ENCODE peak calls at places on chromosomes 13 and 19, in ten cellular contexts. One of them, this sample, is unnamed. For H3K4me1, the result is how much of the 10 kb centered on the place peaks cover.

GRCh38 chr19:37007587-37008220 is 70.5 kb upstream of the ZNF420 start:
- DNase-seq in GM23248: peak
- DNase-seq in DND-41: no peak
- DNase-seq in CD8-positive, alpha-beta T cell: peak
- DNase-seq in transverse colon: peak
- DNase-seq in heart right ventricle: peak
- DNase-seq in ovary: peak
- DNase-seq in aorta: peak
- DNase-seq in tibial nerve: no peak
- DNase-seq in body of pancreas: peak
- DNase-seq in this sample: peak

GRCh38 chr13:38255600-38255999 is 94.1 kb upstream of the UFM1 start:
- DNase-seq in transverse colon: no peak
- DNase-seq in body of pancreas: no peak
- DNase-seq in CD8-positive, alpha-beta T cell: no peak
- DNase-seq in ovary: no peak
- DNase-seq in GM23248: no peak
- DNase-seq in DND-41: no peak
- DNase-seq in aorta: no peak
- DNase-seq in heart right ventricle: no peak
- DNase-seq in tibial nerve: no peak
- DNase-seq in this sample: no peak

GRCh38 chr13:66565261-66565660 is 664.9 kb downstream of the PCDH9 start:
- DNase-seq in body of pancreas: no peak
- DNase-seq in CD8-positive, alpha-beta T cell: no peak
- DNase-seq in heart right ventricle: no peak
- DNase-seq in DND-41: no peak
- DNase-seq in ovary: no peak
- DNase-seq in tibial nerve: no peak
- DNase-seq in GM23248: no peak
- DNase-seq in aorta: no peak
- DNase-seq in transverse colon: no peak
- DNase-seq in this sample: no peak

GRCh38 chr19:49125025-49125731 is 5.8 kb downstream of the PPFIA3 start:
- DNase-seq in heart right ventricle: no peak
- DNase-seq in body of pancreas: no peak
- DNase-seq in DND-41: no peak
- DNase-seq in aorta: no peak
- DNase-seq in GM23248: no peak
- DNase-seq in transverse colon: peak
- DNase-seq in CD8-positive, alpha-beta T cell: no peak
- DNase-seq in ovary: no peak
- DNase-seq in tibial nerve: no peak
- DNase-seq in this sample: no peak

GRCh38 chr13:108663710-108664109 is 34.3 kb downstream of the MYO16 start:
- DNase-seq in DND-41: no peak
- DNase-seq in ovary: no peak
- DNase-seq in heart right ventricle: no peak
- DNase-seq in tibial nerve: no peak
- DNase-seq in transverse colon: no peak
- DNase-seq in body of pancreas: no peak
- DNase-seq in CD8-positive, alpha-beta T cell: no peak
- DNase-seq in GM23248: no peak
- DNase-seq in aorta: no peak
- DNase-seq in this sample: no peak

GRCh38 chr19:41921280-41922219 is 6.7 kb downstream of the ERFL start:
- DNase-seq in heart right ventricle: no peak
- DNase-seq in ovary: no peak
- DNase-seq in GM23248: no peak
- DNase-seq in body of pancreas: no peak
- DNase-seq in transverse colon: no peak
- DNase-seq in CD8-positive, alpha-beta T cell: no peak
- DNase-seq in tibial nerve: no peak
- DNase-seq in DND-41: no peak
- DNase-seq in aorta: no peak
- DNase-seq in this sample: no peak

GRCh38 chr13:87798536-87798935 is 127.4 kb downstream of the SLITRK5 start:
- DNase-seq in transverse colon: no peak
- DNase-seq in CD8-positive, alpha-beta T cell: no peak
- DNase-seq in aorta: no peak
- DNase-seq in ovary: no peak
- DNase-seq in tibial nerve: no peak
- DNase-seq in body of pancreas: no peak
- DNase-seq in GM23248: no peak
- DNase-seq in heart right ventricle: no peak
- DNase-seq in DND-41: no peak
- DNase-seq in this sample: no peak

GRCh38 chr13:97275265-97275664 is 53.1 kb downstream of the MBNL2 start:
- DNase-seq in CD8-positive, alpha-beta T cell: no peak
- DNase-seq in DND-41: no peak
- DNase-seq in heart right ventricle: peak
- DNase-seq in body of pancreas: no peak
- DNase-seq in ovary: no peak
- DNase-seq in GM23248: peak
- DNase-seq in aorta: no peak
- DNase-seq in tibial nerve: no peak
- DNase-seq in transverse colon: no peak
- DNase-seq in this sample: no peak

GRCh38 chr13:99663185-99663825 is 162.0 kb downstream of the TM9SF2 start:
- DNase-seq in DND-41: no peak
- DNase-seq in transverse colon: no peak
- DNase-seq in tibial nerve: no peak
- DNase-seq in ovary: no peak
- DNase-seq in GM23248: no peak
- DNase-seq in body of pancreas: no peak
- DNase-seq in CD8-positive, alpha-beta T cell: no peak
- DNase-seq in heart right ventricle: no peak
- DNase-seq in aorta: no peak
- DNase-seq in this sample: no peak

GRCh38 chr19:5718579-5719273 is 1.2 kb downstream of the LONP1 start:
- DNase-seq in heart right ventricle: no peak
- DNase-seq in DND-41: peak
- DNase-seq in transverse colon: no peak
- DNase-seq in CD8-positive, alpha-beta T cell: no peak
- DNase-seq in body of pancreas: no peak
- DNase-seq in GM23248: peak
- DNase-seq in ovary: no peak
- DNase-seq in aorta: no peak
- DNase-seq in tibial nerve: no peak
- DNase-seq in this sample: no peak

GRCh38 chr13:44578064-44578394 is 1.9 kb upstream of the TSC22D1 start:
- DNase-seq in transverse colon: no peak
- DNase-seq in ovary: no peak
- DNase-seq in aorta: no peak
- DNase-seq in body of pancreas: no peak
- DNase-seq in GM23248: peak
- DNase-seq in tibial nerve: peak
- DNase-seq in heart right ventricle: no peak
- DNase-seq in CD8-positive, alpha-beta T cell: no peak
- DNase-seq in DND-41: no peak
- DNase-seq in this sample: no peak

GRCh38 chr13:112907916-112908315 is 61.1 kb upstream of the MCF2L start:
- DNase-seq in aorta: no peak
- DNase-seq in GM23248: no peak
- DNase-seq in body of pancreas: no peak
- DNase-seq in ovary: peak
- DNase-seq in transverse colon: no peak
- DNase-seq in tibial nerve: no peak
- DNase-seq in CD8-positive, alpha-beta T cell: no peak
- DNase-seq in heart right ventricle: no peak
- DNase-seq in DND-41: no peak
- DNase-seq in this sample: no peak

GRCh38 chr19:14467816-14468215 is 7.3 kb downstream of the PTGER1 start:
- DNase-seq in body of pancreas: no peak
- DNase-seq in CD8-positive, alpha-beta T cell: no peak
- DNase-seq in transverse colon: no peak
- DNase-seq in aorta: no peak
- DNase-seq in ovary: no peak
- DNase-seq in GM23248: no peak
- DNase-seq in DND-41: no peak
- DNase-seq in tibial nerve: no peak
- DNase-seq in heart right ventricle: no peak
- DNase-seq in this sample: no peak

DNA sequence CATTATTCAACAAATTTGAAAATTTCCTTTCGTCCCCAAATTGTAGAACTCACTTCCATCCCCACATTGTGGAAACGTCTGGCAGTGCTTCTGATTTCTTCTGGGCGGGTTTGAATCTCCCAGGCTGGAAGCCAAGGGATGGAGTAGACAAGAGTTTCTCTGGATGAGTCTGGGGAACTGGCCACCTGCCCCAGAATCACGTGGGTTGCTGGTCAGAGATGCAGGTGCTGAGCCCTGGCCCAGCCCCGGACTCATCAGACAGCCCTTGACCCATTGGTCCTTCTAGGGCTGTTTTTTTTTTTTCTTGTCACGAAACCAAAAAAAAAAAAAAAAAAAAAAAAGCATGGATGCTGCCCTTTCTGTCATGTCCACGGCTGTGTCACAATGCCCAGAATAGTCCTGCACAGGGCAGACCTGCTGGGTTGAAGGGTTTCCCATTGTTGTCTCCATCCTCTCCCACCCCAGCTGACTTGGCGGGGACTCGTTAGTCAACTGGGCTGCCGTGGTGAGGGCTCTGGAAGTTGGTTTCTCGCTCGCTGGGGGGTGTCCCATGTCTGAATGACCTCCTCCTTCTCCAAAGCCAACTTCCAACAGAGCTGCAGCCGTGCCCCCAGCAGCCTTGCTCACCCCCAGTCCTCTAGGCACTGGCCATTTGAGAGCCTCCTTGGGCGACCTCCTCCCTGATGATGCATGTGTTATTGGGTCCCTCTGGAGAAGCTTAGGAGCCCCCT is 12.8 kb downstream of the CHST8 start:
- DNase-seq in tibial nerve: no peak
- DNase-seq in DND-41: no peak
- DNase-seq in heart right ventricle: no peak
- DNase-seq in CD8-positive, alpha-beta T cell: no peak
- DNase-seq in ovary: no peak
- DNase-seq in transverse colon: no peak
- DNase-seq in aorta: peak
- DNase-seq in GM23248: no peak
- DNase-seq in body of pancreas: no peak
- DNase-seq in this sample: no peak
- H3K27ac ChIP-seq in tibial nerve: no peak
- H3K27ac ChIP-seq in DND-41: no peak
- H3K27ac ChIP-seq in heart right ventricle: no peak
- H3K27ac ChIP-seq in CD8-positive, alpha-beta T cell: no peak
- H3K27ac ChIP-seq in ovary: no peak
- H3K27ac ChIP-seq in transverse colon: no peak
- H3K27ac ChIP-seq in aorta: no peak
- H3K27ac ChIP-seq in GM23248: no peak
- H3K27ac ChIP-seq in body of pancreas: no peak
- H3K27ac ChIP-seq in this sample: no peak

GRCh38 chr19:38841180-38841766 is 8.5 kb downstream of the HNRNPL start:
- DNase-seq in ovary: no peak
- DNase-seq in body of pancreas: no peak
- DNase-seq in heart right ventricle: no peak
- DNase-seq in tibial nerve: no peak
- DNase-seq in GM23248: no peak
- DNase-seq in aorta: no peak
- DNase-seq in DND-41: no peak
- DNase-seq in CD8-positive, alpha-beta T cell: no peak
- DNase-seq in transverse colon: no peak
- DNase-seq in this sample: no peak

GRCh38 chr19:38838208-38838985 is 6.8 kb upstream of the ECH1 start:
- DNase-seq in GM23248: no peak
- DNase-seq in transverse colon: no peak
- DNase-seq in body of pancreas: no peak
- DNase-seq in DND-41: no peak
- DNase-seq in heart right ventricle: no peak
- DNase-seq in tibial nerve: no peak
- DNase-seq in ovary: no peak
- DNase-seq in aorta: no peak
- DNase-seq in CD8-positive, alpha-beta T cell: no peak
- DNase-seq in this sample: no peak

GRCh38 chr19:38840583-38840968 is 9.0 kb upstream of the ECH1 start:
- DNase-seq in CD8-positive, alpha-beta T cell: no peak
- DNase-seq in heart right ventricle: no peak
- DNase-seq in aorta: no peak
- DNase-seq in body of pancreas: no peak
- DNase-seq in transverse colon: no peak
- DNase-seq in DND-41: no peak
- DNase-seq in tibial nerve: no peak
- DNase-seq in ovary: no peak
- DNase-seq in GM23248: no peak
- DNase-seq in this sample: no peak

GRCh38 chr19:38838986-38839761 is 7.6 kb upstream of the ECH1 start:
- DNase-seq in heart right ventricle: no peak
- DNase-seq in DND-41: no peak
- DNase-seq in transverse colon: no peak
- DNase-seq in ovary: no peak
- DNase-seq in CD8-positive, alpha-beta T cell: no peak
- DNase-seq in tibial nerve: no peak
- DNase-seq in aorta: no peak
- DNase-seq in body of pancreas: no peak
- DNase-seq in GM23248: no peak
- DNase-seq in this sample: no peak

GRCh38 chr19:38839816-38840582 is 8.4 kb upstream of the ECH1 start:
- DNase-seq in CD8-positive, alpha-beta T cell: no peak
- DNase-seq in transverse colon: no peak
- DNase-seq in heart right ventricle: no peak
- DNase-seq in body of pancreas: no peak
- DNase-seq in aorta: no peak
- DNase-seq in DND-41: no peak
- DNase-seq in GM23248: peak
- DNase-seq in ovary: no peak
- DNase-seq in tibial nerve: no peak
- DNase-seq in this sample: no peak
- H3K4me1 ChIP-seq in CD8-positive, alpha-beta T cell: half or more
- H3K4me1 ChIP-seq in transverse colon: under half
- H3K4me1 ChIP-seq in heart right ventricle: under half
- H3K4me1 ChIP-seq in body of pancreas: half or more
- H3K4me1 ChIP-seq in aorta: under half
- H3K4me1 ChIP-seq in DND-41: under half
- H3K4me1 ChIP-seq in GM23248: under half
- H3K4me1 ChIP-seq in ovary: under half
- H3K4me1 ChIP-seq in tibial nerve: under half
- H3K4me1 ChIP-seq in this sample: under half

GRCh38 chr19:47661571-47661970 is 51.7 kb upstream of the EHD2 start:
- DNase-seq in heart right ventricle: no peak
- DNase-seq in GM23248: peak
- DNase-seq in DND-41: no peak
- DNase-seq in body of pancreas: no peak
- DNase-seq in tibial nerve: no peak
- DNase-seq in CD8-positive, alpha-beta T cell: no peak
- DNase-seq in ovary: no peak
- DNase-seq in aorta: no peak
- DNase-seq in transverse colon: no peak
- DNase-seq in this sample: no peak
- H3K27ac ChIP-seq in heart right ventricle: no peak
- H3K27ac ChIP-seq in GM23248: peak
- H3K27ac ChIP-seq in DND-41: no peak
- H3K27ac ChIP-seq in body of pancreas: no peak
- H3K27ac ChIP-seq in tibial nerve: peak
- H3K27ac ChIP-seq in CD8-positive, alpha-beta T cell: no peak
- H3K27ac ChIP-seq in ovary: no peak
- H3K27ac ChIP-seq in aorta: no peak
- H3K27ac ChIP-seq in transverse colon: peak
- H3K27ac ChIP-seq in this sample: no peak

DNA sequence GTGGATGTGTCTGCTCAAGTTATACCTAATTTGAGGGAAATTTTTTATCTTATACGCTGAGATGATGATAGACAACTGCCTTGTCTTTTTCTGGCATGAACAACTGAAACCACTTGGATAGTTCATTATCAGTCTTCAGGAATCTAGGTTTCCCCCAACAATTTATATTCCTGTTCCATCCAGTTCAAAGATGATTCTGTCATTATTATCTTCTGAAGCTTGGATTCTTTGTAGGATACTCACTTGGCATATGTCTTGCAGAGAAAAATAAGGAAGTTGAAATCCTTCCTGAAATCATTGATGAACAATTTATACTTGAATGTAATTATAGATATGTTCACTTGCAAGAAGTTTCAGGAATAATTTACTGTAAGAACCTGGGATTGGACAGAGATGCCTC is 193.7 kb downstream of the LMO7 start:
- DNase-seq in DND-41: no peak
- DNase-seq in CD8-positive, alpha-beta T cell: no peak
- DNase-seq in GM23248: peak
- DNase-seq in aorta: no peak
- DNase-seq in heart right ventricle: no peak
- DNase-seq in ovary: no peak
- DNase-seq in body of pancreas: no peak
- DNase-seq in tibial nerve: no peak
- DNase-seq in transverse colon: no peak
- DNase-seq in this sample: no peak
- H3K4me1 ChIP-seq in DND-41: under half
- H3K4me1 ChIP-seq in CD8-positive, alpha-beta T cell: under half
- H3K4me1 ChIP-seq in GM23248: under half
- H3K4me1 ChIP-seq in aorta: under half
- H3K4me1 ChIP-seq in heart right ventricle: under half
- H3K4me1 ChIP-seq in ovary: under half
- H3K4me1 ChIP-seq in body of pancreas: under half
- H3K4me1 ChIP-seq in tibial nerve: under half
- H3K4me1 ChIP-seq in transverse colon: under half
- H3K4me1 ChIP-seq in this sample: under half

This sample was measured in testis.